ENCODE peak calls at places on chromosomes 7 and 10, in four cellular contexts. One of them, this sample, is unnamed.

GRCh38 chr10:126417220-126417825 is 29.0 kb upstream of the ADAM12 start:
- DNase-seq in K562: no peak
- DNase-seq in HepG2: peak
- DNase-seq in GM12878: no peak
- DNase-seq in this sample: no peak

GRCh38 chr7:113945018-113945938 is 26.5 kb upstream of the PPP1R3A start:
- DNase-seq in K562: no peak
- DNase-seq in HepG2: no peak
- DNase-seq in GM12878: no peak
- DNase-seq in this sample: no peak

GRCh38 chr10:74103560-74104248 is 46.9 kb downstream of the AP3M1 start:
- DNase-seq in GM12878: no peak
- DNase-seq in K562: no peak
- DNase-seq in HepG2: no peak
- DNase-seq in this sample: peak

GRCh38 chr7:105821527-105821926 is 54.9 kb downstream of the ATXN7L1 start:
- DNase-seq in K562: no peak
- DNase-seq in HepG2: no peak
- DNase-seq in GM12878: no peak
- DNase-seq in this sample: no peak

GRCh38 chr10:116627386-116627933 is 6.7 kb downstream of the PNLIPRP2 start:
- DNase-seq in HepG2: peak
- DNase-seq in K562: peak
- DNase-seq in GM12878: no peak
- DNase-seq in this sample: no peak

GRCh38 chr7:116736927-116737715 is 65.1 kb downstream of the MET start:
- DNase-seq in GM12878: no peak
- DNase-seq in K562: no peak
- DNase-seq in HepG2: peak
- DNase-seq in this sample: no peak

GRCh38 chr7:128785738-128786137 is 6.0 kb upstream of the CCDC136 start:
- DNase-seq in K562: no peak
- DNase-seq in HepG2: no peak
- DNase-seq in GM12878: no peak
- DNase-seq in this sample: no peak

GRCh38 chr10:80471009-80471408 is 16.9 kb downstream of the TSPAN14 start:
- DNase-seq in GM12878: no peak
- DNase-seq in K562: no peak
- DNase-seq in HepG2: no peak
- DNase-seq in this sample: no peak

GRCh38 chr7:143027032-143027431 is at the start of gene OR9A2:
- DNase-seq in HepG2: no peak
- DNase-seq in GM12878: no peak
- DNase-seq in K562: no peak
- DNase-seq in this sample: no peak

GRCh38 chr7:901388-902154 is 25.2 kb downstream of the GET4 start:
- DNase-seq in GM12878: no peak
- DNase-seq in HepG2: peak
- DNase-seq in K562: peak
- DNase-seq in this sample: peak

GRCh38 chr7:85602196-85602595 is 415.3 kb upstream of the SEMA3D start:
- DNase-seq in HepG2: no peak
- DNase-seq in GM12878: no peak
- DNase-seq in K562: no peak
- DNase-seq in this sample: no peak

GRCh38 chr10:109861051-109861450 is 62.3 kb downstream of the XPNPEP1 start:
- DNase-seq in K562: no peak
- DNase-seq in GM12878: no peak
- DNase-seq in HepG2: no peak
- DNase-seq in this sample: no peak

GRCh38 chr7:1281068-1281467 is 48.4 kb downstream of the UNCX start:
- DNase-seq in K562: no peak
- DNase-seq in HepG2: no peak
- DNase-seq in GM12878: no peak
- DNase-seq in this sample: no peak

GRCh38 chr10:119139464-119140067 is 25.9 kb downstream of the SFXN4 start:
- DNase-seq in K562: no peak
- DNase-seq in GM12878: no peak
- DNase-seq in HepG2: peak
- DNase-seq in this sample: peak

GRCh38 chr10:822197-822596 is 109.3 kb downstream of the LARP4B start:
- DNase-seq in K562: no peak
- DNase-seq in GM12878: no peak
- DNase-seq in HepG2: no peak
- DNase-seq in this sample: no peak
- TF ChIP-seq TARDBP in K562: no peak
- TF ChIP-seq TARDBP in GM12878: no peak
- TF ChIP-seq TARDBP in HepG2: no peak
- TF ChIP-seq TARDBP in this sample: no peak

GRCh38 chr7:22819476-22819875 is 3.2 kb downstream of the TOMM7 start:
- DNase-seq in K562: no peak
- DNase-seq in GM12878: no peak
- DNase-seq in HepG2: no peak
- DNase-seq in this sample: no peak

GRCh38 chr7:22822486-22823141 is at the start of gene TOMM7:
- DNase-seq in GM12878: peak
- DNase-seq in HepG2: peak
- DNase-seq in K562: peak
- DNase-seq in this sample: peak

GRCh38 chr7:22823142-22823497 is 471 bp upstream of the TOMM7 start:
- DNase-seq in GM12878: no peak
- DNase-seq in K562: no peak
- DNase-seq in HepG2: no peak
- DNase-seq in this sample: no peak

GRCh38 chr7:22824760-22825159 is 2.1 kb upstream of the TOMM7 start:
- DNase-seq in HepG2: no peak
- DNase-seq in GM12878: no peak
- DNase-seq in K562: no peak
- DNase-seq in this sample: no peak

DNA sequence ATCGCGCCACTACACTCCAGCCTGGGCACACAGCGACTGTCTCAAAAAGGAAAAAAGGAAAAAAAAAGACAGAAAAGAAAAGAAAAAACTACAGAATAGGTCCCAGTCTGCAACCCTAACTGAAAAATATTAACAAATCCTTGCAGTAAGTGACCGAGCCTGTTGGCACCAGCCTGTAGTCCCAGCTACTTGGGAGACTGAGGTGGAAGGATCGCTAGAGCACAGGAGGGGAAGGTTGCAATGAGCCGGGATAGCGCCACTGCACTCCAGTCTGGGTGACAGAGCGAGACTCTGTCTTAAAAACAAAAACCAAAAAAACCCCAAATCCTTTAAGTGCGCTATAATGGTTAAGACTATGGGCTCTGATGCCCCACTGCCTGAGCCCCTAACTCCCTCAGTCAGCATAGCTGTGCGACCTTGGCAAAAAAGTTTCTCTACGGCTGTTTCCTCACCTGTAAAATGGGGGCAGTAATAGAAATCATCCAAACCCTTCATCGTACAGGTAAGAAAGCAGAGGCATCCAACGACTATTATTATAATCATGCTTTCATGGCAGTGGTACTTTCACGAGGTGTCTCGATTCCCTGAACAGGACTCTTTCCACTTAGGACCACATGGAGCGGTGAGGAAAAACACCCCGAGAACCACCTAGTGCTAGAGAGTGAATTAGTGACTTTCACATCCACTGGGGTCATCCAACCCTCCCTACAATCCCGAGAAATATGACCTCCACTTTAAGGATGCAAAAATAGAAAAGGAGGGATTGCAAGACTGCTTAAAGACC is 755 bp downstream of the TOMM7 start:
- DNase-seq in K562: no peak
- DNase-seq in GM12878: no peak
- DNase-seq in HepG2: no peak
- DNase-seq in this sample: no peak
- TF ChIP-seq TARDBP in K562: no peak
- TF ChIP-seq TARDBP in GM12878: no peak
- TF ChIP-seq TARDBP in HepG2: no peak
- TF ChIP-seq TARDBP in this sample: no peak

GRCh38 chr10:99357691-99358090 is 28.5 kb downstream of the CNNM1 start:
- DNase-seq in K562: no peak
- DNase-seq in HepG2: no peak
- DNase-seq in GM12878: no peak
- DNase-seq in this sample: no peak
- TF ChIP-seq TARDBP in K562: no peak
- TF ChIP-seq TARDBP in HepG2: no peak
- TF ChIP-seq TARDBP in GM12878: no peak
- TF ChIP-seq TARDBP in this sample: no peak

GRCh38 chr7:70695804-70696104 is 436.2 kb upstream of the GALNT17 start:
- DNase-seq in GM12878: no peak
- DNase-seq in K562: no peak
- DNase-seq in HepG2: no peak
- DNase-seq in this sample: no peak
- TF ChIP-seq TARDBP in GM12878: no peak
- TF ChIP-seq TARDBP in K562: no peak
- TF ChIP-seq TARDBP in HepG2: no peak
- TF ChIP-seq TARDBP in this sample: no peak

GRCh38 chr7:84039432-84039831 is 155.2 kb downstream of the SEMA3A start:
- DNase-seq in HepG2: no peak
- DNase-seq in GM12878: no peak
- DNase-seq in K562: no peak
- DNase-seq in this sample: no peak

GRCh38 chr7:84042110-84042539 is 152.5 kb downstream of the SEMA3A start:
- DNase-seq in GM12878: no peak
- DNase-seq in HepG2: no peak
- DNase-seq in K562: no peak
- DNase-seq in this sample: no peak

GRCh38 chr7:84043661-84044191 is 150.9 kb downstream of the SEMA3A start:
- DNase-seq in HepG2: peak
- DNase-seq in GM12878: no peak
- DNase-seq in K562: no peak
- DNase-seq in this sample: no peak

GRCh38 chr7:84041649-84042048 is 152.9 kb downstream of the SEMA3A start:
- DNase-seq in K562: no peak
- DNase-seq in HepG2: no peak
- DNase-seq in GM12878: no peak
- DNase-seq in this sample: no peak

GRCh38 chr7:84040365-84040764 is 154.2 kb downstream of the SEMA3A start:
- DNase-seq in HepG2: peak
- DNase-seq in GM12878: no peak
- DNase-seq in K562: no peak
- DNase-seq in this sample: no peak
- TF ChIP-seq TARDBP in HepG2: no peak
- TF ChIP-seq TARDBP in GM12878: no peak
- TF ChIP-seq TARDBP in K562: no peak
- TF ChIP-seq TARDBP in this sample: no peak

GRCh38 chr7:134708692-134709091 is 62.0 kb downstream of the BPGM start:
- DNase-seq in HepG2: no peak
- DNase-seq in GM12878: no peak
- DNase-seq in K562: no peak
- DNase-seq in this sample: no peak

GRCh38 chr7:134712196-134712595 is 65.5 kb downstream of the BPGM start:
- DNase-seq in K562: no peak
- DNase-seq in GM12878: no peak
- DNase-seq in HepG2: no peak
- DNase-seq in this sample: no peak

GRCh38 chr7:134709197-134709596 is 62.5 kb downstream of the BPGM start:
- DNase-seq in HepG2: no peak
- DNase-seq in GM12878: no peak
- DNase-seq in K562: no peak
- DNase-seq in this sample: no peak

GRCh38 chr7:134710854-134711624 is 64.4 kb downstream of the BPGM start:
- DNase-seq in GM12878: no peak
- DNase-seq in HepG2: no peak
- DNase-seq in K562: no peak
- DNase-seq in this sample: no peak

DNA sequence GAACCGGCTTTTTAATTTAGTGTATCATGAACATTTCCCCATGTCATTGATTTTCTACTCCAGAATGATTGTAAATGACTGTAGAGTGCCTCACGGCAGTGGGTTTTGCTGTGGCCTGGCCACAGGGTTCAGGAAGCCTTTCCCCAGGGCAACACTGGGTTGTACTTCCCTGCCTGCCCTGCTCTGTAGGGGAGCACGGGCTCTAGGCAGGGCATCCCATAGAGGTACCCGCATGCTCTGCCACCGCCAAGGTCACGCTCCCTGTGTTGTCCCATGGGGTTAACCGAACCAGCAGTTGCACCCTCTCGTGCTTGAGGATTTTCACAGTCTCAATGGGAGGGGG is 63.8 kb downstream of the BPGM start:
- DNase-seq in HepG2: no peak
- DNase-seq in GM12878: no peak
- DNase-seq in K562: no peak
- DNase-seq in this sample: no peak
- TF ChIP-seq TARDBP in HepG2: no peak
- TF ChIP-seq TARDBP in GM12878: no peak
- TF ChIP-seq TARDBP in K562: no peak
- TF ChIP-seq TARDBP in this sample: no peak

GRCh38 chr7:154743211-154743610 is 259.7 kb downstream of the PAXIP1 start:
- DNase-seq in K562: no peak
- DNase-seq in HepG2: no peak
- DNase-seq in GM12878: no peak
- DNase-seq in this sample: no peak
- TF ChIP-seq TARDBP in K562: no peak
- TF ChIP-seq TARDBP in HepG2: no peak
- TF ChIP-seq TARDBP in GM12878: no peak
- TF ChIP-seq TARDBP in this sample: no peak

GRCh38 chr7:96009162-96009561 is 236.8 kb downstream of the DYNC1I1 start:
- DNase-seq in HepG2: no peak
- DNase-seq in K562: no peak
- DNase-seq in GM12878: no peak
- DNase-seq in this sample: no peak
- TF ChIP-seq TARDBP in HepG2: no peak
- TF ChIP-seq TARDBP in K562: no peak
- TF ChIP-seq TARDBP in GM12878: no peak
- TF ChIP-seq TARDBP in this sample: no peak